ENCODE peak calls at places on chromosomes 11 and 22, in four cellular contexts. C is pancreas, S is right atrium auricular region, A is GM23248. Z is an unnamed sample.

GRCh38 chr11:64364911-64365310 is 5.9 kb downstream of the RPS6KA4 start:
- DNase-seq in C (no peak), S (no peak), A (peak; percentile 31), Z (no peak)

GRCh38 chr11:34358258-34358665 is 452 bp upstream of the ABTB2 start:
- DNase-seq in C (peak; percentile 73), S (peak; percentile 66), A (peak; percentile 63), Z (peak; percentile 31)

GRCh38 chr11:31262761-31263160 is 106.8 kb downstream of the DCDC1 start:
- DNase-seq in C (no peak), S (no peak), A (peak; percentile 51), Z (no peak)

GRCh38 chr11:128324531-128325141 is 262.7 kb downstream of the ETS1 start:
- DNase-seq in C (no peak), S (no peak), A (no peak), Z (no peak)

GRCh38 chr11:12674936-12675696 is 895 bp downstream of the TEAD1 start:
- DNase-seq in C (peak; percentile 79), S (no peak), A (peak; percentile 70), Z (peak; percentile 60)

GRCh38 chr11:13685461-13686108 is 17.1 kb downstream of the FAR1 start:
- DNase-seq in C (no peak), S (no peak), A (peak; percentile 23), Z (no peak)

GRCh38 chr11:67634366-67635230 is 4.9 kb upstream of the NUDT8 start:
- DNase-seq in C (no peak), S (no peak), A (no peak), Z (peak; percentile 93)

GRCh38 chr11:35590412-35590811 is 27.8 kb upstream of the FJX1 start:
- DNase-seq in C (no peak), S (peak; percentile 18), A (peak; percentile 78), Z (no peak)

GRCh38 chr11:12684821-12685220 is 10.6 kb downstream of the TEAD1 start:
- DNase-seq in C (no peak), S (no peak), A (no peak), Z (no peak)

GRCh38 chr11:56698795-56699194 is at the start of gene OR9G1:
- DNase-seq in C (no peak), S (no peak), A (no peak), Z (no peak)

GRCh38 chr11:13480198-13480597 is 15.6 kb downstream of the PTH start:
- DNase-seq in C (no peak), S (no peak), A (no peak), Z (no peak)

DNA sequence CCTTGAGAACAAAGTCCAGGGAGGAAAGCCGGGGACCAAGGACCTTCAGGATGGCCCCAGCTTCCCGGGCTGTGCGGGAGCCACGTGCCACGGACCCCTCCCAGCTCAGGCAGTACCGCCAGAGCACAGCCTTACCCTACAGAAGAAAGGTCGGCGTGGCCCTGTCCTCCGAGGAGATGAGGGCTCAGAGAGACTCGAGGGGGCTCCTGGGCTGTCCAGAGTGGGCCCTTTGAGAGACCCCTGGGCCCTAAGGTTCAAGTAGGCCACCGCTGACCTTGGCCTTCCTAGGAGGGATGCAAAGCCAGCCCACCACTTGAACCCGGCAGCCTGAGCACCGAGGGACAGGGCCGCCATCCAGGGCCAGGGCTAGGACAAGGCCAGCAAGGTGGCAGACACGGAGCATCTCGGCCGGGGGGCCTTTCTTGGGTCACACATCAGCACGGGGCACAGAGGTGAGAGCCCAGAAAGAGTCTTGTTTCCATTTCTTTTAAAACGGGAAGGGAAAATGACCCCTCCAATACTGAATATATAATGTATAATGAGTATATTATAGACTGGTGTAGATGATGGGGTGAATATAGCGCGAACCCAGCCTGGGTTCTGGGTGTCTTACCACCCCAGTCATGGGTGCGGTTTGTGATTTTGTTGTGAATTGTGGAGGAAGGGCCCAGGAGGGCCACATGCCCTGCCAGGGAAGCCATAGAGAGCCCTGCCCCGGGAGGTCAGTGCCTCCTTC is 34.4 kb upstream of the PPARA start:
- DNase-seq in C (no peak), S (no peak), A (no peak), Z (peak; percentile 63)
- H3K4me1 ChIP-seq in C (no peaks in the 10 kb centered on the region), S (no peaks in the 10 kb centered on the region), A (peaks cover 18% of the 10 kb centered on the region), Z (peaks cover 3% of the 10 kb centered on the region)

DNA sequence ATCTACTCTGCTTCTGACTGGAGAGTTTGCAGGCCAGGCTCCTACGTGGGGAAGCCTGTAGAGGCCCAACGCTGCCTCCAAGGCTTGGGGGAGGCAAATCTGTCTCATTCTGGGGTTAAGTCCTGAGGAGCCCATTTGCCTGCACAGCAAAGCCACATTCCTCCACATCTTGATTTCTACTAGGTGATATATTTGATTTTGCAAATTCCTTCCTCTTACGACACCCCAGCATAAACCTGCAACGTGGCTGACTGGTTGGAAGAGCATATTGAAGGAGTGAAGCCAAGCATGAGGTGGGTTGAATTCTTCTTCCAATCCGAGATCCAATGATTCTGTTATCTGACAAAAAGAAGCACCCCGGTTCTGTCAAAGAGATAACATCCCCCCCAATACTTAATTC is 87.1 kb downstream of the FBXO7 start:
- DNase-seq in C (no peak), S (no peak), A (no peak), Z (peak; percentile 10)
- H3K4me1 ChIP-seq in C (no peaks in the 10 kb centered on the region), S (no peaks in the 10 kb centered on the region), A (peaks cover 36% of the 10 kb centered on the region), Z (no peaks in the 10 kb centered on the region)

GRCh38 chr11:2886191-2886894 is 768 bp upstream of the CDKN1C start:
- DNase-seq in C (peak; percentile 72), S (no peak), A (peak; percentile 45), Z (no peak)
- H3K4me1 ChIP-seq in C (peaks cover 7% of the 10 kb centered on the region), S (no peaks in the 10 kb centered on the region), A (no peaks in the 10 kb centered on the region), Z (peaks cover 22% of the 10 kb centered on the region)

GRCh38 chr22:38864361-38865191 is 7.4 kb downstream of the CBX6 start:
- DNase-seq in C (peak; percentile 72), S (no peak), A (peak; percentile 46), Z (no peak)
- H3K4me1 ChIP-seq in C (peaks cover 14% of the 10 kb centered on the region), S (no peaks in the 10 kb centered on the region), A (peaks cover 4% of the 10 kb centered on the region), Z (no peaks in the 10 kb centered on the region)

GRCh38 chr11:66115638-66116410 is 45.8 kb downstream of the PACS1 start:
- DNase-seq in C (no peak), S (no peak), A (no peak), Z (no peak)

GRCh38 chr11:66112041-66112491 is 42.0 kb downstream of the PACS1 start:
- DNase-seq in C (no peak), S (no peak), A (no peak), Z (no peak)

GRCh38 chr11:66111158-66111557 is 41.1 kb downstream of the PACS1 start:
- DNase-seq in C (no peak), S (no peak), A (no peak), Z (no peak)

GRCh38 chr11:66113132-66113856 is 43.2 kb downstream of the PACS1 start:
- DNase-seq in C (no peak), S (no peak), A (peak; percentile 94), Z (no peak)

GRCh38 chr11:66112640-66113098 is 42.6 kb downstream of the PACS1 start:
- DNase-seq in C (no peak), S (peak; percentile 65), A (peak; percentile 86), Z (no peak)
- H3K4me1 ChIP-seq in C (peaks cover 8% of the 10 kb centered on the region), S (no peaks in the 10 kb centered on the region), A (peaks cover 73% of the 10 kb centered on the region), Z (peaks cover 30% of the 10 kb centered on the region)

GRCh38 chr22:38312261-38312800 is 4.9 kb downstream of the CSNK1E start:
- DNase-seq in C (no peak), S (no peak), A (peak; percentile 42), Z (no peak)
- H3K4me1 ChIP-seq in C (no peaks in the 10 kb centered on the region), S (no peaks in the 10 kb centered on the region), A (peaks cover 51% of the 10 kb centered on the region), Z (peaks cover 20% of the 10 kb centered on the region)

Z was measured in Peyer's patch.